ENCODE peak calls at places on chromosomes 5 and 9, in four cellular contexts. X is AG09309, T is brain microvascular endothelial cell, G is K562. R is an unnamed sample.

GRCh38 chr5:139385061-139385889 is 2.2 kb upstream of the SLC23A1 start:
- DNase-seq in X (no peak), G (peak), T (no peak), R (no peak)

GRCh38 chr5:126052120-126052519 is 371.1 kb upstream of the GRAMD2B start:
- DNase-seq in X (no peak), T (no peak), G (no peak), R (no peak)

GRCh38 chr9:127121628-127122175 is 733 bp downstream of the ANGPTL2 start:
- DNase-seq in G (no peak), T (no peak), X (no peak), R (no peak)

GRCh38 chr9:126219166-126219565 is 107.5 kb upstream of the MVB12B start:
- DNase-seq in T (no peak), G (no peak), X (no peak), R (no peak)

GRCh38 chr9:86485359-86485758 is 131.1 kb upstream of the TUT7 start:
- DNase-seq in T (no peak), G (no peak), X (no peak), R (no peak)

GRCh38 chr9:110814159-110814558 is 145.6 kb downstream of the MUSK start:
- DNase-seq in X (no peak), G (no peak), T (no peak), R (no peak)

GRCh38 chr5:66821626-66822429 is 225.6 kb downstream of the MAST4 start:
- DNase-seq in G (no peak), X (no peak), T (no peak), R (no peak)

GRCh38 chr9:134913713-134914500 is 3.8 kb downstream of the FCN1 start:
- DNase-seq in T (no peak), G (no peak), X (no peak), R (no peak)

GRCh38 chr9:131616983-131617604 is 71.8 kb downstream of the PRRT1B start:
- DNase-seq in G (no peak), T (no peak), X (no peak), R (no peak)

GRCh38 chr5:78633710-78634109 is 14.9 kb downstream of the LHFPL2 start:
- DNase-seq in T (no peak), X (no peak), G (no peak), R (no peak)

GRCh38 chr9:116465591-116466288 is 221.4 kb upstream of the TRIM32 start:
- DNase-seq in X (no peak), G (no peak), T (no peak), R (no peak)

GRCh38 chr9:37311938-37312730 is 110.4 kb upstream of the GRHPR start:
- DNase-seq in X (no peak), T (peak), G (no peak), R (no peak)

GRCh38 chr5:6446042-6446441 is 2.6 kb upstream of the UBE2QL1 start:
- DNase-seq in T (no peak), G (no peak), X (no peak), R (no peak)

GRCh38 chr9:21564186-21564585 is 82.1 kb upstream of the IFNE start:
- DNase-seq in T (no peak), X (no peak), G (no peak), R (no peak)

GRCh38 chr9:93525476-93525875 is 50.9 kb upstream of the PHF2 start:
- DNase-seq in G (no peak), T (peak), X (no peak), R (no peak)

GRCh38 chr5:56941981-56942380 is 9.9 kb downstream of the MIER3 start:
- DNase-seq in T (no peak), G (no peak), X (peak), R (no peak)

GRCh38 chr9:115957571-115957970 is 196.0 kb upstream of the PAPPA start:
- DNase-seq in G (no peak), X (no peak), T (no peak), R (no peak)

GRCh38 chr5:74384851-74385250 is 255.7 kb downstream of the ENC1 start:
- DNase-seq in G (no peak), X (no peak), T (no peak), R (no peak)

GRCh38 chr5:87411586-87412416 is 929 bp downstream of the CCNH start:
- DNase-seq in T (no peak), X (no peak), G (peak), R (no peak)

GRCh38 chr5:30505014-30505886 is 688.2 kb upstream of the CDH6 start:
- DNase-seq in G (no peak), X (no peak), T (no peak), R (peak)

DNA sequence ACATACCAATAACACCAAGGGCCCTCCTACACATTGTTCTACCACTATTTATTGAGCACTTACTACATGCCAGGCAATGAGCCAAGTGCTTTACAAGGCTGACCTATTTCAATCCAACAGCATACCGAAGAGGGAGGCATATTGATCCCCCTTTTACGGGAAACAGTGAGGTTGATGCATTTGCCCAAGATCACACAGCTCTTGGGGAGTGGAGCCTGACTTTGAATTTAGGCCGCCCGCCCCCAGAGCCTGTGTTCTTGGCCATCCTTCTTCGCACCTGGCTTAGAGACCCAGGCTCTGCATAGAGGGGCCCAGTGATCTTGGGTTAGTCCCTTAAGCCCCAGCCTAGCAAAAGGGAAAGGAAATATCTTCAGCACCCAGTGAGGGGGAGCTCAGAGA is 158.1 kb upstream of the IER5L start:
- DNase-seq in G (no peak), T (peak), X (peak), R (no peak)
- H3K4me3 ChIP-seq in G (no peak), T (no peak), X (peak), R (peak)

GRCh38 chr5:19554524-19554923 is 433.5 kb downstream of the CDH18 start:
- DNase-seq in X (no peak), T (no peak), G (no peak), R (no peak)
- TF ChIP-seq CTCF in X (no peak), T (no peak), G (no peak), R (peak)

GRCh38 chr9:3887121-3887797 is 361.5 kb upstream of the RFX3 start:
- DNase-seq in X (no peak), G (no peak), T (no peak), R (no peak)
- H3K4me3 ChIP-seq in X (no peak), G (no peak), T (no peak), R (no peak)

GRCh38 chr5:60533789-60534188 is 166.2 kb downstream of the DEPDC1B start:
- DNase-seq in T (no peak), X (no peak), G (no peak), R (no peak)
- TF ChIP-seq CTCF in T (no peak), X (no peak), G (no peak), R (no peak)

DNA sequence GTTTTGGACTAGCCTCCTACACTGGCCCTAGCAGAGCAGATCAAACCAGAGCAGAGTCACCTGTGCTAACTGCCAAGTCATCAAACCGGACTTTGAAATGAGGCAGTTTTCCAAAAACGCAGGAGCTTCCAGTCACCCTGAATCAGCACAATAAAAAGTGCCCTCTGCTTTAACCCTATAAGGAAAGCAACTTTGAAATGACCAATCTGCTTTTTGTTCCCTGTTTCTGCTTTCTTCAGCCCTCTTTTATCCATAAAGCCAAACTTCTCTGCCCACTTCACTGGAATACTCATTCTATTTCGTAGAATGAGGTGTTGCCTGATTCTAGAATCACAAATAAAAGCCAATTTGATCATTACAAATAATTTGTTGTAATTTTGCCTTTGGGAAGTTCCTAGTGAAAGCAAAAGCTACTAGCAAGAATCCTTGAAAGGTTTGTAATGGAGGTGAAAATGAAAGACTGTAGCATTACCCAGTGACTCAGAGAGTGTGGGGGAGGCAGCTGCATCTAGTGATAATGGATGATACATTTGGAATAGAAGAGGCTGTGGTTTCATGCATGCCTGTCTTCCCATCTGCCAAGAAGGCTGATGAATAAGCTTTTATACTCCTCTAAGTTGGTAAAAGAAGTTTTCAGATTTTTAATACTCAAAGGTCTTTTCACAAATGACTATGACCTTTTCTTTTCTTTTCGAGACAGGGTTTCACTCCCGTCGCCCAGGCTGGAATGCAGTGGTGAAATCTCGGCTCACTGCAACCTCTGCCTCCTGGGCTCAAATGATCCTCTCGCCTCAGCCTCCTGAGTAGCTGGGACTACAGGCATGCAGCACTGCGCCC is 14.9 kb downstream of the SPAAR start:
- DNase-seq in T (peak), X (peak), G (peak), R (peak)
- H3K4me3 ChIP-seq in T (no peak), X (no peak), G (peak), R (peak)

GRCh38 chr9:12723409-12724028 is 30.3 kb downstream of the TYRP1 start:
- DNase-seq in T (no peak), G (no peak), X (no peak), R (no peak)
- TF ChIP-seq CTCF in T (peak), G (no peak), X (peak), R (peak)